ENCODE peak calls at places on chromosomes 5 and 9, in five cellular contexts. F is Calu3, R is AG10803, E is AG09309, T is fibroblast of mammary gland. A is an unnamed sample.

GRCh38 chr5:123511290-123511647 is 708 bp upstream of the CSNK1G3 start:
- DNase-seq in E (peak; percentile 38), F (peak; percentile 15), T (peak; percentile 68), R (peak; percentile 63), A (peak; percentile 54)

GRCh38 chr5:59133801-59134261 is 551.0 kb downstream of the RAB3C start:
- DNase-seq in T (peak; percentile 96), E (peak; percentile 89), R (peak; percentile 91), F (no peak), A (peak; percentile 80)

GRCh38 chr9:137989999-137990715 is 112.6 kb downstream of the CACNA1B start:
- DNase-seq in E (no peak), F (no peak), T (peak; percentile 7), R (no peak), A (no peak)

GRCh38 chr5:172902497-172903472 is 56.4 kb upstream of the RPL26L1 start:
- DNase-seq in F (peak; percentile 80), R (peak; percentile 96), T (peak; percentile 92), E (peak; percentile 92), A (peak; percentile 94)

GRCh38 chr5:151085517-151086031 is 4.7 kb upstream of the TNIP1 start:
- DNase-seq in E (no peak), F (peak; percentile 83), R (peak; percentile 38), T (peak; percentile 38), A (peak; percentile 85)

GRCh38 chr5:146446861-146447733 is at the start of gene TCERG1:
- DNase-seq in F (peak; percentile 99), E (peak; percentile 100), T (peak; percentile 100), R (peak; percentile 100), A (peak; percentile 100)

GRCh38 chr9:78295731-78296130 is 1.2 kb upstream of the PSAT1 start:
- DNase-seq in E (no peak), F (no peak), T (peak; percentile 3), R (no peak), A (no peak)

GRCh38 chr9:114552716-114553115 is 34.9 kb upstream of the ATP6V1G1 start:
- DNase-seq in F (no peak), R (no peak), E (no peak), T (peak; percentile 12), A (no peak)

GRCh38 chr5:1737790-1738405 is 61.7 kb downstream of the MRPL36 start:
- DNase-seq in R (peak; percentile 8), T (peak; percentile 42), F (peak; percentile 41), E (no peak), A (peak; percentile 35)

GRCh38 chr9:72538926-72539702 is 17.7 kb downstream of the TMC1 start:
- DNase-seq in R (no peak), E (no peak), T (no peak), F (no peak), A (no peak)

GRCh38 chr5:179616002-179616594 is 7.4 kb downstream of the HNRNPH1 start:
- DNase-seq in R (no peak), F (no peak), E (no peak), T (no peak), A (no peak)

GRCh38 chr5:35038891-35039290 is 8.9 kb downstream of the AGXT2 start:
- DNase-seq in F (no peak), R (peak; percentile 43), T (no peak), E (no peak), A (peak; percentile 36)

GRCh38 chr5:133344266-133344665 is 268.1 kb downstream of the FSTL4 start:
- DNase-seq in E (no peak), F (no peak), R (no peak), T (no peak), A (no peak)

GRCh38 chr9:89750117-89750551 is 145.3 kb downstream of the GADD45G start:
- DNase-seq in T (no peak), R (peak; percentile 31), E (no peak), F (no peak), A (peak; percentile 22)

GRCh38 chr9:16413509-16414016 is 456.9 kb downstream of the BNC2 start:
- DNase-seq in F (no peak), E (peak; percentile 94), T (peak; percentile 100), R (peak; percentile 97), A (peak; percentile 99)

GRCh38 chr9:137982132-137982666 is 104.6 kb downstream of the CACNA1B start:
- DNase-seq in F (no peak), R (no peak), T (peak; percentile 8), E (no peak), A (no peak)

GRCh38 chr9:35923927-35924763 is 14.9 kb downstream of the SPAAR start:
- DNase-seq in R (peak; percentile 94), E (peak; percentile 87), T (peak; percentile 96), F (no peak), A (peak; percentile 93)

GRCh38 chr9:37417252-37417803 is 5.2 kb upstream of the GRHPR start:
- DNase-seq in R (no peak), T (no peak), F (no peak), E (no peak), A (no peak)

GRCh38 chr5:113246371-113246870 is 188.4 kb downstream of the TSSK1B start:
- DNase-seq in F (no peak), E (peak; percentile 66), T (peak; percentile 78), R (peak; percentile 61), A (peak; percentile 95)

GRCh38 chr9:134909511-134910105 is 8.1 kb downstream of the FCN1 start:
- DNase-seq in R (no peak), E (no peak), F (no peak), T (no peak), A (no peak)

GRCh38 chr5:37471666-37472197 is 92.6 kb downstream of the WDR70 start:
- DNase-seq in E (no peak), T (no peak), R (no peak), F (no peak), A (no peak)

GRCh38 chr9:2621678-2622360 is at the start of gene VLDLR:
- DNase-seq in R (peak; percentile 37), F (peak; percentile 23), T (no peak), E (no peak), A (peak; percentile 19)

GRCh38 chr9:27358007-27358406 is 61.1 kb upstream of the EQTN start:
- DNase-seq in R (no peak), T (no peak), F (no peak), E (no peak), A (no peak)

GRCh38 chr5:21199087-21199486 is 1211.1 kb upstream of the CDH18 start:
- DNase-seq in R (no peak), E (no peak), T (no peak), F (no peak), A (no peak)

GRCh38 chr5:2011481-2012411 is 129.0 kb upstream of the IRX4 start:
- DNase-seq in F (no peak), E (no peak), T (no peak), R (no peak), A (no peak)

GRCh38 chr5:163379298-163380155 is 57.9 kb upstream of the CCNG1 start:
- DNase-seq in R (peak; percentile 33), E (peak; percentile 53), T (peak; percentile 90), F (peak; percentile 54), A (peak; percentile 93)

GRCh38 chr9:77512876-77513275 is 135.2 kb downstream of the GNA14 start:
- DNase-seq in T (no peak), R (no peak), E (no peak), F (no peak), A (peak; percentile 44)

GRCh38 chr9:111037744-111038335 is 430 bp downstream of the LPAR1 start:
- DNase-seq in F (peak; percentile 56), R (peak; percentile 40), T (peak; percentile 30), E (no peak), A (peak; percentile 40)

GRCh38 chr9:111034146-111034545 is 4.1 kb downstream of the LPAR1 start:
- DNase-seq in T (no peak), R (no peak), E (no peak), F (no peak), A (no peak)

GRCh38 chr9:111034573-111035539 is 3.4 kb downstream of the LPAR1 start:
- DNase-seq in F (no peak), E (no peak), R (peak; percentile 49), T (peak; percentile 55), A (peak; percentile 51)

GRCh38 chr9:111036946-111037743 is 1.1 kb downstream of the LPAR1 start:
- DNase-seq in E (no peak), R (peak; percentile 53), F (no peak), T (peak; percentile 56), A (peak; percentile 55)

DNA sequence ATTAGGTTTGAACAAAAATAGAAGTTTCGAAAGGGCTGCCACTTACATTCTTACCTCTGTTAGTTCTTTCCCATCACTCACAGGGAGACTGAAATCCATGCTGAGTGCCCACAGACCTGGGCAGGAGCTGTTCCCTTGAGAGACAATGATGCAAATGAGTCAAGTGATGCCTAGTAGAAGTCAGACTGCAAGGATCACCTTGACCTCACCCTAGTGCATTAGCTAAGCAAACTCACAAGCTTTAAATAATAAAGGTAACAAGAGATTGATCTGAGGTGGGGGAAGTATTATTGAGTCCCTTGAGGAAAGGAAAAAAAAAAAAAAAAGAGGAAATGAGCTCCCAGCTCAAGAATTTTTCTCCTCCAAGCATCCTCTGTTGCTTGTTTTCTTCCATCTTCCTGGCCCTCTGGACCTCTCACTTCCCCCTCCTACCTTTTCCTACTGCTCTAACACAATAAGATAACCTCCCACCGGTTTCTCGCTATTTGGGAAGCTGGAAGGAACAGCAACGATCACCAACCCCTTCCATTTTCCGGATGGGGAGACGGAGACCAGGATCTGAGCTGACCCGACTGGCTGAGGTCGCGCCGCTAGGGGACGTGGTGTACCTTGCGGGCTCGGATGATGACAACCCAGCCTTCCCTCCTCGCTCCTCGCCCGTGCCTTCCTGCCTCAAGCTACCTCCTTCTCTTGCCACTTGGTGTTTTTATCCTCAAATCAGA is 2.0 kb downstream of the LPAR1 start:
- DNase-seq in F (peak; percentile 61), T (peak; percentile 82), R (peak; percentile 66), E (no peak), A (peak; percentile 49)
- TF ChIP-seq CTCF in F (peak; percentile 47), T (peak; percentile 83), R (peak; percentile 83), E (peak; percentile 91), A (peak; percentile 73)

GRCh38 chr5:97163360-97163764 is 19.7 kb downstream of the RIOK2 start:
- DNase-seq in T (peak; percentile 44), R (peak; percentile 20), E (no peak), F (no peak), A (peak; percentile 47)
- TF ChIP-seq CTCF in T (peak; percentile 53), R (peak; percentile 66), E (peak; percentile 44), F (no peak), A (peak; percentile 53)

DNA sequence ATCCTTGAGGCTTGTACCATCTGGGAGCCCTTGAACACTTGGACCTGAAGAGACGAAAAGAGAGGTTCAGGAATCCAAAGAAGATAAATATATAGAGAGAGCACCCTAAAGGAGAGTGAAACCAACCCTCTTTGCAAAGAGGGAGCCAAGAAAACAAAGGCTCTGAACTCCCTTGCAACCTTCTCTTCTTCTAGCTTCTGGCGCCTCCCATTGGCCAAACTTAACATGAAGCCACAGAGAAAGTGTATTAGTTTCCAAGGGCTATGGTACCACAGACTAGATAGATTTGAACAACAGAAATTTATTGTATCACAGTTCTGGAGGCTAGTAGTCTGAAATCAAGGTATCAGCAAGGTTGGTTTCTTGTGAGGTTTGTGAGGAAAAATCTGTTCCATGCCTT is 175.1 kb downstream of the HCN1 start:
- DNase-seq in E (no peak), T (peak; percentile 4), F (peak; percentile 27), R (peak; percentile 17), A (peak; percentile 29)
- TF ChIP-seq CTCF in E (no peak), T (peak; percentile 11), F (peak; percentile 31), R (peak; percentile 39), A (peak; percentile 17)

DNA sequence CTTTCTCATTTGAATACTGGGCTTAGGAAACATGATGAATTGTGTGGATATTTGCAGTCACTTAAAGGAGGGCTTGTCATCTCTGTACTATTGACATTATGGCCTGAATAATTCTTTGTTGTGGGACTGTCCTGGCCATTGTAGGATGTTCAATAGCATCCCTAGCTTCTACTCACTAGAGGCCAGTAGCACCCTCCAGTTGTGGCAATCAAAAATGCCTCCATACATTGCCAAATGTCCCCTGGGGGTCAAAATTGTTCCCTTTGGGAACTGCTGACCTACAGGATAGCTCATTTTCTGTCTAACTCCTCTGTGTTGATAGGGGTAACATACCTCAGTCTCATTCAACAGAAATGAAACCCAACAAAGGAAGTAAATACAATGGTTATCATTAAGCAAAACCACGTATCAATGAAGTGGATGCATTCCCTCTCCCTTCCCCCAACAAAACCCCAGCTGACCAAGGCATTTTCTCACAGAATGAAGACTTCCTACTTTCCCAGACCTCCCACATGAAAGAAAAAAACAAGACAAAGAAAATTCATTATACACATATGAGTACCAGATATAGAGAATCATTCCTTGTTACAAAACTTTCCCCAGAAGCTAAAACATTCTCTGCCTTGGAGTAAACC is 18.1 kb downstream of the FYB1 start:
- DNase-seq in E (no peak), F (no peak), T (no peak), R (no peak), A (no peak)
- TF ChIP-seq CTCF in E (no peak), F (no peak), T (no peak), R (peak; percentile 11), A (peak; percentile 1)

A was measured in fibroblast of pulmonary artery.